ENCODE peak calls at places on chromosomes 7 and 10, in ten cellular contexts. S is skeletal muscle cell; W is CD4-positive, CD25-positive, alpha-beta regulatory T cell; N is left ventricle myocardium inferior; V is WERI-Rb-1; O is GM23248; R is thoracic aorta; T is cardiac fibroblast; J is bronchial epithelial cell; P is NT2/D1. M is an unnamed sample.

GRCh38 chr10:122176232-122176865 is 94.7 kb upstream of the BTBD16 start:
- DNase-seq in S (no peak), W (no peak), N (no peak), V (no peak), O (peak; percentile 43), R (no peak), T (no peak), J (no peak), P (no peak), M (no peak)

GRCh38 chr7:139698278-139698677 is 79.5 kb downstream of the HIPK2 start:
- DNase-seq in S (no peak), W (no peak), N (no peak), V (no peak), O (no peak), R (no peak), T (no peak), J (peak; percentile 78), P (no peak), M (no peak)

GRCh38 chr7:199465-200249 is 7.3 kb downstream of the FAM20C start:
- DNase-seq in S (no peak), W (no peak), N (no peak), V (no peak), O (no peak), R (no peak), T (no peak), J (no peak), P (no peak), M (no peak)

GRCh38 chr10:97659589-97659988 is 19.1 kb downstream of the PI4K2A start:
- DNase-seq in S (no peak), W (no peak), N (no peak), V (no peak), O (peak; percentile 58), R (no peak), T (peak; percentile 77), J (no peak), P (no peak), M (no peak)

GRCh38 chr10:121942749-121943148 is 14.9 kb upstream of the ATE1 start:
- DNase-seq in S (peak; percentile 98), W (no peak), N (no peak), V (no peak), O (peak; percentile 85), R (no peak), T (peak; percentile 92), J (peak; percentile 77), P (no peak), M (peak; percentile 35)

GRCh38 chr7:129577881-129578462 is 33.5 kb upstream of the NRF1 start:
- DNase-seq in S (no peak), W (no peak), N (no peak), V (no peak), O (no peak), R (no peak), T (no peak), J (no peak), P (no peak), M (no peak)

GRCh38 chr7:22980422-22980821 is 33.5 kb downstream of the HYCC1 start:
- DNase-seq in S (peak; percentile 26), W (no peak), N (no peak), V (no peak), O (peak; percentile 92), R (no peak), T (peak; percentile 79), J (peak; percentile 77), P (no peak), M (peak; percentile 16)

GRCh38 chr7:101422361-101423195 is 59.9 kb downstream of the COL26A1 start:
- DNase-seq in S (no peak), W (no peak), N (no peak), V (no peak), O (no peak), R (no peak), T (no peak), J (no peak), P (no peak), M (no peak)

DNA sequence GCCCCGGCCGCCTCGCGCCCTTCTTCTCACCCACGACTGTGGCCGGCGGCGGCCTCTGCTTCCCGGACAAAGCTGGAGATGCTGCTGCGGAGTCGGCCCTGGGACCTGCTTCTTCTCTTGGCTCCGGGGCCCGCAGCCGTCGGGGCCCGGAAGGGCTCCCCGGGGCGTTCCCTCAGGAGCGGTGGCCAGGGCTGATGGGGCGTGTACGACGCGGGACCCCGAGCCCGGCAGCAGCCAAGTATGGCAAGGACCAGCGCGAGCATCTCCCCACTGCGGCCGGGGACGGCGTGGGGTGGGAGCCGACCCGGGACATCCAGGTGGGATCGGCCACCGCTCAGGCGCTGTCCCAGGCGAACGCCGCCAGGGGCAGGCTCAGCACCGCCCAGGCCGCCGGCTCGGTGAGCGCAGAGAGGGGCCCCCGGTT is 27.6 kb upstream of the BMS1 start:
- DNase-seq in S (no peak), W (no peak), N (no peak), V (no peak), O (no peak), R (no peak), T (no peak), J (no peak), P (no peak), M (no peak)
- H3K4me3 ChIP-seq in S (peak overlapping the region; percentile 47), W (no peak overlapping the region), N (peak overlapping the region; percentile 72), V (peak overlapping the region; percentile 54), O (peak overlapping the region; percentile 69), R (peak overlapping the region; percentile 83), T (peak overlapping the region; percentile 2), J (peak overlapping the region; percentile 43), P (peak overlapping the region; percentile 53), M (peak overlapping the region; percentile 30)

DNA sequence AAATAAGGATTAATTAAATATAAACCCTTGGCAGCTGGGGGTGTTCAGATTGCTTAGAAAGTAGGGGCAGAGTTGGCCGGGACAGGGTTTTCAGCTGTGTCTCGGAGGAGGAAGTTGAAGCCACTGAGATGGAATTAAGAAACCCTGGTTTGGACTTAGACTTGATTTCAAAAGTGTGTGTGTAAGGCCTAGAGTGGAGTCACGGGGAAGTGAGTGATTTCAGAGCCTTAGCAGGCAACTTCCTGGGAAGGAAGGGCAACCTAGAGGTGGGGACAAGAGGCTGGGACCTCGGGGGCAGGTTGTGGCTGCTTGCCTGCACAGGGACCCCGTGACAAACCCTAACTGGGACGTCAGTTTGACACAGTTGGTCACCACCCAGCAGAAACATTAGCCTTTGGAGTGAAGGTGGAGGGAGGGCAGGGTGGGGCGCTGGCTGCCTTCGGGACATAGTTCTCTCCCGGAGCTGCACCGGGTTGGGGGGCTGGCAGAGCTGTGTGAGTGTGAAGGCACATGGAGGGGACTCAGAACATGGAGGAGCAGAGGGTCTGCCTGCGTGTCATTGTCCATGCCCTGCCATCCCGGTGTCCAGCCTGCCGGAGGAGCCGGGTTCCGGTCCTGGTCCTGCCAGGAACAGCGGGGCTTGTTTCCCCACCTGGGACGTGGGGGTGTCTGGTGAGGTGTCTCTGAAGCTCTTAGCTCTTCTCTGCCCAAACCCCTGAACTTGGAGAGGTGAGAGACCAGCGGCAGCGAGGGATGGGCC is 1.8 kb downstream of the BRI3 start:
- DNase-seq in S (no peak), W (no peak), N (peak; percentile 39), V (no peak), O (peak; percentile 88), R (no peak), T (peak; percentile 67), J (peak; percentile 64), P (no peak), M (no peak)
- H3K4me3 ChIP-seq in S (peak overlapping the region; percentile 89), W (peak overlapping the region; percentile 56), N (peak overlapping the region; percentile 89), V (no peak overlapping the region), O (peak overlapping the region; percentile 86), R (peak overlapping the region; percentile 97), T (peak overlapping the region; percentile 83), J (peak overlapping the region; percentile 77), P (no peak overlapping the region), M (peak overlapping the region; percentile 71)

GRCh38 chr10:4132216-4132556 is 347.2 kb upstream of the KLF6 start:
- DNase-seq in S (no peak), W (no peak), N (no peak), V (no peak), O (no peak), R (no peak), T (no peak), J (no peak), P (no peak), M (no peak)
- H3K4me3 ChIP-seq in S (no peak overlapping the region), W (peak overlapping the region; percentile 71), N (no peak overlapping the region), V (no peak overlapping the region), O (peak overlapping the region; percentile 36), R (peak overlapping the region; percentile 17), T (no peak overlapping the region), J (no peak overlapping the region), P (no peak overlapping the region), M (no peak overlapping the region)

GRCh38 chr10:71848325-71849277 is 2.5 kb downstream of the PSAP start:
- DNase-seq in S (no peak), W (no peak), N (no peak), V (no peak), O (peak; percentile 27), R (no peak), T (no peak), J (peak; percentile 51), P (no peak), M (no peak)

GRCh38 chr10:71850021-71850744 is 868 bp downstream of the PSAP start:
- DNase-seq in S (no peak), W (no peak), N (no peak), V (no peak), O (peak; percentile 23), R (no peak), T (no peak), J (no peak), P (no peak), M (no peak)

GRCh38 chr10:71847418-71847817 is 3.6 kb downstream of the PSAP start:
- DNase-seq in S (no peak), W (no peak), N (no peak), V (no peak), O (no peak), R (no peak), T (no peak), J (no peak), P (no peak), M (no peak)

GRCh38 chr10:71850745-71851629 is at the start of gene PSAP:
- DNase-seq in S (peak; percentile 87), W (peak; percentile 97), N (peak; percentile 99), V (peak; percentile 99), O (peak; percentile 99), R (peak; percentile 98), T (peak; percentile 98), J (peak; percentile 96), P (peak; percentile 94), M (peak; percentile 91)

DNA sequence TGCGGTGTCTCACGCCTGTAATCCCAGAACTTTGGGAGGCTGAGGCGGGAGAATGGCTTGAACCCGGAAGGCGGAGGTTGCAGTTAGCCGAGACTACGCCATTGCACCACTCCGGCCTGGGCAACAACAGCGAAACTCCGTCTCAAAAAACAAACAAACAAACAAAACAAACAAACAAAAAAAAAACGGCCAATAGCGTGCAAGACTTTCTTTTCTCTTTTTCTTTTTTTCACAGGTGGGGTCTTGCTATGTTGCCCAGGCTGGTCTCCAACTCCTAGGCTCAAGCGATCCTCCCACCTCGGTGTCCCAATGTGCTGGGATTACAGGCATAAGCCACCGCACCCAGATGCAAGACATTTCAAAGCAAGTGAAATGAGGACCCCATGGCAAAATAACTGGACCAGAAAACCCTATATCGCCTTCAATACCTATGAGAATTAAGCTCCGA is 1.6 kb downstream of the PSAP start:
- DNase-seq in S (no peak), W (no peak), N (no peak), V (no peak), O (no peak), R (no peak), T (no peak), J (no peak), P (no peak), M (no peak)
- H3K4me3 ChIP-seq in S (peak overlapping the region; percentile 98), W (peak overlapping the region; percentile 95), N (peak overlapping the region; percentile 99), V (no peak overlapping the region), O (peak overlapping the region; percentile 95), R (peak overlapping the region; percentile 99), T (peak overlapping the region; percentile 12), J (peak overlapping the region; percentile 96), P (no peak overlapping the region), M (peak overlapping the region; percentile 95)

GRCh38 chr7:27635728-27636127 is 27.0 kb downstream of the HIBADH start:
- DNase-seq in S (no peak), W (no peak), N (no peak), V (no peak), O (no peak), R (no peak), T (no peak), J (no peak), P (no peak), M (no peak)
- H3K4me3 ChIP-seq in S (no peak overlapping the region), W (peak overlapping the region; percentile 14), N (no peak overlapping the region), V (no peak overlapping the region), O (no peak overlapping the region), R (no peak overlapping the region), T (no peak overlapping the region), J (no peak overlapping the region), P (no peak overlapping the region), M (no peak overlapping the region)